ENCODE peak calls at places on chromosomes 6 and 20, in five cellular contexts. J is NB4, T is foreskin keratinocyte, Q is A549, P is HT1080. K is an unnamed sample.
A peak's percentile ranks its signal among the peaks of the same experiment; 100 is the strongest.

GRCh38 chr6:14925627-14926026 is 320.2 kb upstream of the JARID2 start:
- DNase-seq in T (no peak), P (no peak), Q (no peak), J (no peak), K (no peak)

GRCh38 chr6:121651420-121651819 is 216.0 kb downstream of the GJA1 start:
- DNase-seq in J (peak; percentile 65), P (peak; percentile 33), T (no peak), Q (no peak), K (no peak)

GRCh38 chr6:48213076-48213788 is 102.2 kb upstream of the PTCHD4 start:
- DNase-seq in Q (no peak), J (no peak), P (no peak), T (peak; percentile 45), K (no peak)

GRCh38 chr6:157087974-157088373 is 235.3 kb downstream of the TMEM242 start:
- DNase-seq in T (no peak), Q (no peak), P (no peak), J (no peak), K (no peak)

GRCh38 chr20:10648651-10649050 is 25.1 kb downstream of the JAG1 start:
- DNase-seq in T (no peak), P (peak; percentile 55), J (no peak), Q (no peak), K (peak; percentile 82)

GRCh38 chr6:80163754-80164187 is 57.3 kb downstream of the BCKDHB start:
- DNase-seq in Q (peak; percentile 4), J (peak; percentile 66), T (peak; percentile 70), P (peak; percentile 86), K (peak; percentile 53)

GRCh38 chr6:6723792-6724318 is 135.3 kb downstream of the LY86 start:
- DNase-seq in Q (no peak), T (no peak), P (no peak), J (peak; percentile 76), K (no peak)

GRCh38 chr6:586553-586952 is 70.3 kb downstream of the HUS1B start:
- DNase-seq in P (no peak), T (no peak), J (no peak), Q (no peak), K (no peak)

GRCh38 chr6:111183702-111184517 is 96.6 kb downstream of the SLC16A10 start:
- DNase-seq in T (no peak), J (no peak), Q (no peak), P (no peak), K (no peak)

GRCh38 chr6:154991207-154991606 is 3.9 kb upstream of the TIAM2 start:
- DNase-seq in J (no peak), P (no peak), T (peak; percentile 59), Q (no peak), K (no peak)

GRCh38 chr6:164322533-164322932 is 908.0 kb downstream of the QKI start:
- DNase-seq in Q (no peak), T (peak; percentile 66), P (peak; percentile 76), J (no peak), K (no peak)

GRCh38 chr6:52881662-52881995 is 27.9 kb downstream of the GSTA3 start:
- DNase-seq in J (no peak), T (no peak), Q (no peak), P (no peak), K (no peak)

GRCh38 chr6:169379495-169380070 is 125.9 kb upstream of the THBS2 start:
- DNase-seq in J (no peak), T (no peak), P (no peak), Q (no peak), K (no peak)

GRCh38 chr6:3151705-3152104 is 5.6 kb downstream of the TUBB2A start:
- DNase-seq in J (no peak), T (no peak), Q (no peak), P (no peak), K (no peak)

GRCh38 chr6:136676075-136676474 is 116.2 kb downstream of the MAP3K5 start:
- DNase-seq in P (no peak), Q (no peak), J (no peak), T (no peak), K (no peak)

GRCh38 chr6:29685718-29686326 is 4.9 kb upstream of the ZFP57 start:
- DNase-seq in P (no peak), J (no peak), Q (no peak), T (no peak), K (no peak)

GRCh38 chr6:144033816-144034540 is 25.9 kb upstream of the PLAGL1 start:
- DNase-seq in Q (no peak), P (peak; percentile 53), J (peak; percentile 15), T (no peak), K (peak; percentile 18)

GRCh38 chr20:53866787-53867740 is 203.3 kb downstream of the BCAS1 start:
- DNase-seq in J (no peak), T (no peak), Q (no peak), P (no peak), K (no peak)

GRCh38 chr6:167682125-167682524 is 144.6 kb upstream of the AFDN start:
- DNase-seq in Q (no peak), J (no peak), P (peak; percentile 31), T (no peak), K (no peak)

GRCh38 chr20:44728835-44729342 is 13.7 kb downstream of the CCN5 start:
- DNase-seq in J (peak; percentile 63), P (peak; percentile 94), Q (peak; percentile 97), T (peak; percentile 85), K (peak; percentile 89)

GRCh38 chr6:6736753-6737654 is 148.5 kb downstream of the LY86 start:
- DNase-seq in J (no peak), T (no peak), Q (no peak), P (no peak), K (no peak)

GRCh38 chr6:112061605-112062004 is 7.7 kb downstream of the CCN6 start:
- DNase-seq in J (no peak), Q (no peak), T (no peak), P (peak; percentile 55), K (no peak)

GRCh38 chr6:138485586-138486248 is 13.6 kb downstream of the NHSL1 start:
- DNase-seq in P (no peak), T (no peak), J (no peak), Q (no peak), K (no peak)

GRCh38 chr20:57169162-57169561 is 97.3 kb downstream of the BMP7 start:
- DNase-seq in T (no peak), P (no peak), Q (no peak), J (no peak), K (no peak)

GRCh38 chr6:33172307-33173227 is 19.7 kb downstream of the COL11A2 start:
- DNase-seq in Q (peak; percentile 69), P (no peak), J (peak; percentile 29), T (no peak), K (no peak)

GRCh38 chr6:158389188-158389919 is 77.1 kb downstream of the TULP4 start:
- DNase-seq in J (peak; percentile 62), P (no peak), T (no peak), Q (no peak), K (no peak)

GRCh38 chr6:6525948-6526347 is 62.6 kb upstream of the LY86 start:
- DNase-seq in J (no peak), T (no peak), Q (no peak), P (no peak), K (no peak)

GRCh38 chr6:162372092-162372491 is 355.5 kb downstream of the PRKN start:
- DNase-seq in T (no peak), P (no peak), Q (no peak), J (no peak), K (no peak)

GRCh38 chr6:110548124-110548847 is 71.9 kb upstream of the SLC22A16 start:
- DNase-seq in J (no peak), Q (no peak), P (no peak), T (no peak), K (no peak)

GRCh38 chr6:34671362-34671761 is 25.2 kb downstream of the ILRUN start:
- DNase-seq in T (no peak), Q (no peak), P (no peak), J (no peak), K (no peak)

GRCh38 chr6:44071670-44072451 is 55.4 kb downstream of the MRPL14 start:
- DNase-seq in Q (no peak), J (no peak), T (peak; percentile 39), P (peak; percentile 88), K (peak; percentile 88)

GRCh38 chr6:38554700-38555413 is 84.9 kb downstream of the BTBD9 start:
- DNase-seq in J (peak; percentile 5), P (peak; percentile 63), T (peak; percentile 21), Q (no peak), K (peak; percentile 37)

GRCh38 chr6:140018588-140018987 is 644.1 kb upstream of the CITED2 start:
- DNase-seq in T (no peak), P (no peak), J (no peak), Q (no peak), K (no peak)

GRCh38 chr20:6007094-6007528 is 46.7 kb downstream of the LRRN4 start:
- DNase-seq in J (peak; percentile 39), Q (no peak), T (no peak), P (no peak), K (no peak)

GRCh38 chr20:60921021-60921622 is 330.9 kb upstream of the CDH4 start:
- DNase-seq in Q (peak; percentile 5), P (no peak), T (no peak), J (no peak), K (no peak)

GRCh38 chr20:35279040-35279439 is 1.1 kb upstream of the MMP24OS start:
- DNase-seq in T (no peak), Q (no peak), P (no peak), J (no peak), K (no peak)

GRCh38 chr20:32972181-32973076 is 31.8 kb downstream of the SUN5 start:
- DNase-seq in P (peak; percentile 39), T (no peak), Q (no peak), J (peak; percentile 98), K (no peak)

GRCh38 chr6:88183503-88183902 is 17.4 kb upstream of the CNR1 start:
- DNase-seq in P (no peak), Q (no peak), T (no peak), J (no peak), K (no peak)

GRCh38 chr6:117601811-117602150 is 530 bp downstream of the GOPC start:
- DNase-seq in J (no peak), P (peak; percentile 4), T (no peak), Q (no peak), K (peak; percentile 9)